ENCODE peak calls at places on chromosomes 12 and 14, in nine cellular contexts. C is activated CD8-positive, alpha-beta T cell treated with anti-CD3 and anti-CD28 coated beads for 36 hours; Q is transverse colon; L is foreskin fibroblast; Y is foreskin keratinocyte; G is neural crest cell; D is Calu3; I is sigmoid colon; M is mesothelial cell of epicardium. B is an unnamed sample.
A peak's percentile ranks its signal among the peaks of the same experiment; 100 is the strongest.

GRCh38 chr14:105090493-105091334 is 25.5 kb upstream of the GPR132 start:
- DNase-seq in Q (peak; percentile 91), M (peak; percentile 89), L (peak; percentile 91), Y (peak; percentile 50), I (peak; percentile 87), C (peak; percentile 93), G (peak; percentile 88), D (peak; percentile 94), B (peak; percentile 90)

GRCh38 chr12:51730745-51731144 is 117.8 kb downstream of the FIGNL2 start:
- DNase-seq in Q (no peak), G (no peak), I (no peak), D (no peak), C (no peak), Y (no peak), L (no peak), M (no peak), B (no peak)

GRCh38 chr14:96802963-96803362 is 5.8 kb downstream of the VRK1 start:
- DNase-seq in L (no peak), C (no peak), D (no peak), G (no peak), Q (no peak), I (no peak), M (no peak), Y (no peak), B (no peak)

GRCh38 chr14:34059925-34060746 is 109.3 kb upstream of the EGLN3 start:
- DNase-seq in M (peak; percentile 80), C (peak; percentile 69), Y (no peak), G (peak; percentile 47), D (peak; percentile 82), I (peak; percentile 90), L (peak; percentile 86), Q (peak; percentile 87), B (peak; percentile 85)

GRCh38 chr12:112422531-112422930 is 3.8 kb downstream of the PTPN11 start:
- DNase-seq in C (no peak), I (no peak), G (no peak), Y (no peak), M (no peak), Q (no peak), L (peak; percentile 61), D (no peak), B (no peak)

GRCh38 chr14:81571437-81571836 is 37.8 kb upstream of the SEL1L start:
- DNase-seq in D (no peak), Q (no peak), I (no peak), Y (no peak), G (no peak), C (no peak), L (no peak), M (no peak), B (no peak)

GRCh38 chr12:46627686-46628085 is 198.1 kb downstream of the SLC38A4 start:
- DNase-seq in Q (no peak), I (no peak), Y (no peak), D (no peak), G (no peak), L (peak; percentile 50), C (no peak), M (no peak), B (no peak)

GRCh38 chr14:73997944-73998451 is 21.1 kb downstream of the ENTPD5 start:
- DNase-seq in D (no peak), L (no peak), Y (no peak), G (no peak), M (no peak), C (no peak), Q (peak; percentile 68), I (no peak), B (no peak)

GRCh38 chr12:15230751-15231150 is 9.5 kb upstream of the RERG start:
- DNase-seq in M (no peak), Y (no peak), G (no peak), D (no peak), C (no peak), L (peak; percentile 30), I (no peak), Q (no peak), B (no peak)

GRCh38 chr14:69543341-69544249 is 31.1 kb downstream of the CCDC177 start:
- DNase-seq in M (no peak), Q (peak; percentile 35), I (no peak), L (peak; percentile 91), C (peak; percentile 65), Y (peak; percentile 95), G (peak; percentile 14), D (peak; percentile 86), B (no peak)

GRCh38 chr12:1532796-1533195 is 61.6 kb downstream of the FBXL14 start:
- DNase-seq in D (no peak), I (no peak), C (no peak), Q (no peak), G (no peak), L (peak; percentile 57), Y (no peak), M (no peak), B (no peak)

GRCh38 chr12:1531654-1532366 is 62.6 kb downstream of the FBXL14 start:
- DNase-seq in M (no peak), I (no peak), Q (no peak), D (no peak), Y (no peak), L (peak; percentile 34), G (no peak), C (no peak), B (peak; percentile 64)

GRCh38 chr12:1533602-1534304 is 60.6 kb downstream of the FBXL14 start:
- DNase-seq in C (peak; percentile 80), Y (no peak), I (no peak), M (no peak), D (peak; percentile 23), L (peak; percentile 31), G (no peak), Q (peak; percentile 47), B (peak; percentile 74)

GRCh38 chr12:1532367-1532752 is 62.0 kb downstream of the FBXL14 start:
- DNase-seq in I (no peak), M (no peak), C (no peak), G (no peak), L (no peak), D (no peak), Y (no peak), Q (no peak), B (no peak)

GRCh38 chr12:1533205-1533601 is 61.2 kb downstream of the FBXL14 start:
- DNase-seq in I (no peak), G (no peak), L (peak; percentile 63), Y (no peak), Q (no peak), C (peak; percentile 49), M (no peak), D (no peak), B (peak; percentile 64)
- TF ChIP-seq CTCF in I (no peak), G (no peak), L (peak; percentile 11), Y (no peak), Q (no peak), C (peak; percentile 37), M (no peak), D (no peak), B (no peak)

DNA sequence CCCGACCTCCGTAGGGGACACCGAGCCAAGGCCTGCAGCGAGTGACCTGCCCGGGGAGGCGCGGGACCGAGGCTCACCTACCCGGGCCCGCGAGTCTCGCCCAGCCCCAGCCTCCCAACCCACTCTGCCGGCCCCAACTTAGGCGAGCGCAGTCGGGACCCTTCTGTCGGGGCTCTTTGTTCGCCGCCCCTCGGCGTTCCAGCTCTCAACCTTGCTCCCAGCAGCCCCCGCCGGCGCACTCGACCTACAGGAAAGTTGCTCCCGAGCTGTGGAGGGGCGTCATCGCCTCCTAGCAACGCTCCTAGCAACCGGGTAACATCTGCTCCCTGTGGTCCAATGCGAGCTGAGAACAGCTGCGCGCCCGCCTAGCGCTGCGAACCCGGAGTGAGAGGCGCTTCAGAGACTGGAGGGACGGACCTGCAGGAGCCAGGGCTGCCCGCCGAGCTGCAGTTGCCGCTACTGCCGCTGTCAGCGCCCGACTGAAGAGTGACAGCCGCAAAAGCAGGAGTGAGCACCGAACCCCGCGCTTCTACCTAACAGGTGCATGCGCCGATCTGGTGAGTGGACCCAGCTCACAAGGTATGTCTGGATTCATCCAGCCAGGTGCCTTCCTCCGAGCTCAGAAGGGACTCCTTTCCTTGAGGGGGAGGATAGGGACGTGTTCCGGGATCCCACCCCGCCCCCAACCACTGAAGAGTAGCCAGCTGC is 354.9 kb downstream of the SNAPC1 start:
- DNase-seq in M (peak; percentile 77), L (peak; percentile 87), G (peak; percentile 80), Q (peak; percentile 48), I (peak; percentile 65), D (peak; percentile 69), Y (no peak), C (peak; percentile 75), B (peak; percentile 69)
- TF ChIP-seq CTCF in M (no peak), L (peak; percentile 32), G (peak; percentile 68), Q (no peak), I (no peak), D (no peak), Y (peak; percentile 38), C (peak; percentile 48), B (peak; percentile 18)

DNA sequence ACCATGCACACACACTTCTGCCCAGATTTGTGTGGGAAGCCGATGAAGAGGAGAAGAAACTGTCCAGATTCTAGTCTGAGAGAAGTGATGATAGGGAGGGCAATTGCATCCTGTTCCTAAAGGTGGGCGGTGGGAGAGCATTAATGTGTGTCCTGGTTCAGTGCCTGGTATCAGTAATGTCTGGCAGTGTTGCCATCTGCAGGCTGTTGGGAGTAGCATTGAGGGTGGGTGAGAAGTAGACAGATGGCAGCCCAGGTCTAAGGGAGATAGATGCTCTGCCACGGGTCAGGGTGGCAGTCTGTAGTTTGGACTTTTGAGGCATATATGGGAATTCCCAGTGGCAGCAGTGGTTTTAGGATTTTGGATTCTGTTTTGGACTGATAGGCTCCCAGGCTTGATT is 156.4 kb downstream of the ETNK1 start:
- DNase-seq in G (no peak), D (no peak), Y (no peak), Q (no peak), I (no peak), C (peak; percentile 2), M (no peak), L (no peak), B (no peak)
- TF ChIP-seq CTCF in G (no peak), D (no peak), Y (no peak), Q (no peak), I (no peak), C (no peak), M (no peak), L (no peak), B (no peak)

GRCh38 chr14:77025744-77026165 is 2.8 kb downstream of the IRF2BPL start:
- DNase-seq in I (no peak), C (no peak), Y (no peak), L (peak; percentile 36), Q (no peak), D (no peak), M (no peak), G (no peak), B (no peak)
- TF ChIP-seq CTCF in I (no peak), C (no peak), Y (no peak), L (no peak), Q (peak; percentile 10), D (no peak), M (no peak), G (no peak), B (no peak)

GRCh38 chr12:49777800-49778748 is 36.7 kb downstream of the TMBIM6 start:
- DNase-seq in L (peak; percentile 60), Y (no peak), G (peak; percentile 57), I (no peak), D (peak; percentile 84), C (peak; percentile 85), Q (peak; percentile 75), M (peak; percentile 77), B (peak; percentile 76)
- TF ChIP-seq CTCF in L (peak; percentile 94), Y (peak; percentile 83), G (peak; percentile 73), I (peak; percentile 59), D (peak; percentile 74), C (peak; percentile 87), Q (peak; percentile 75), M (peak; percentile 41), B (peak; percentile 97)

B was measured in GM20000.